ENCODE peak calls at places on chromosomes 12 and 14, in four cellular contexts. X, I, E and C are unnamed samples.

GRCh38 chr12:5022465-5023061 is 21.1 kb upstream of the KCNA5 start:
- DNase-seq in X (no peak), I (no peak), E (peak; percentile 74), C (no peak)

GRCh38 chr12:76455582-76456345 is 103.8 kb downstream of the OSBPL8 start:
- DNase-seq in X (no peak), I (no peak), E (peak; percentile 5), C (no peak)

GRCh38 chr14:92553456-92553855 is 39.9 kb downstream of the RIN3 start:
- DNase-seq in X (no peak), I (no peak), E (no peak), C (no peak)

GRCh38 chr14:88503754-88504406 is 50.9 kb downstream of the PTPN21 start:
- DNase-seq in X (no peak), I (no peak), E (no peak), C (no peak)

GRCh38 chr12:27119797-27120196 is 37.4 kb upstream of the C12orf71 start:
- DNase-seq in X (no peak), I (no peak), E (no peak), C (no peak)

GRCh38 chr12:96247567-96247962 is 53.4 kb downstream of the ELK3 start:
- DNase-seq in X (no peak), I (no peak), E (no peak), C (no peak)

GRCh38 chr12:3042826-3043225 is 34.4 kb upstream of the TSPAN9 start:
- DNase-seq in X (no peak), I (no peak), E (no peak), C (no peak)

GRCh38 chr12:10363922-10364838 is 25.7 kb downstream of the KLRK1 start:
- DNase-seq in X (no peak), I (no peak), E (no peak), C (no peak)

GRCh38 chr12:122012184-122012583 is 9.5 kb upstream of the BCL7A start:
- DNase-seq in X (no peak), I (no peak), E (no peak), C (no peak)

GRCh38 chr14:38171197-38171596 is 36.5 kb upstream of the SSTR1 start:
- DNase-seq in X (no peak), I (no peak), E (no peak), C (no peak)

GRCh38 chr12:50387972-50388478 is 8.4 kb downstream of the FAM186A start:
- DNase-seq in X (no peak), I (no peak), E (no peak), C (no peak)

GRCh38 chr14:105091335-105092123 is 26.3 kb upstream of the GPR132 start:
- DNase-seq in X (no peak), I (no peak), E (no peak), C (no peak)

GRCh38 chr12:5524116-5524768 is 92.3 kb downstream of the NTF3 start:
- DNase-seq in X (no peak), I (no peak), E (no peak), C (no peak)

GRCh38 chr12:11895421-11896064 is 175.2 kb upstream of the BCL2L14 start:
- DNase-seq in X (no peak), I (no peak), E (no peak), C (no peak)

GRCh38 chr12:64097346-64098105 is 124.6 kb downstream of the KICS2 start:
- DNase-seq in X (no peak), I (no peak), E (no peak), C (no peak)

GRCh38 chr14:100708349-100709217 is 18.1 kb upstream of the DLK1 start:
- DNase-seq in X (no peak), I (no peak), E (no peak), C (no peak)

GRCh38 chr12:100497105-100497795 is 23.6 kb downstream of the NR1H4 start:
- DNase-seq in X (no peak), I (no peak), E (no peak), C (no peak)

GRCh38 chr14:95055318-95055717 is 102.0 kb downstream of the DICER1 start:
- DNase-seq in X (no peak), I (no peak), E (no peak), C (no peak)

GRCh38 chr14:64841121-64841611 is 38.5 kb downstream of the SPTB start:
- DNase-seq in X (no peak), I (no peak), E (no peak), C (no peak)

GRCh38 chr12:93772003-93772402 is 94.8 kb downstream of the CRADD start:
- DNase-seq in X (no peak), I (no peak), E (no peak), C (no peak)

GRCh38 chr14:73973497-73973896 is 23.4 kb downstream of the COQ6 start:
- DNase-seq in X (no peak), I (no peak), E (no peak), C (no peak)

GRCh38 chr14:61891251-61891650 is 129.0 kb downstream of the SNAPC1 start:
- DNase-seq in X (no peak), I (no peak), E (no peak), C (no peak)

GRCh38 chr14:58821421-58821820 is 183.7 kb downstream of the DACT1 start:
- DNase-seq in X (no peak), I (no peak), E (no peak), C (no peak)

GRCh38 chr12:57621497-57622292 is 10.5 kb downstream of the ARHGEF25 start:
- DNase-seq in X (no peak), I (peak; percentile 33), E (peak; percentile 71), C (peak; percentile 54)

GRCh38 chr14:51666831-51667230 is 15.1 kb downstream of the FRMD6 start:
- DNase-seq in X (no peak), I (no peak), E (no peak), C (no peak)

GRCh38 chr14:60722836-60723217 is 1.3 kb downstream of the SIX4 start:
- DNase-seq in X (no peak), I (no peak), E (no peak), C (no peak)

GRCh38 chr14:55448146-55448614 is 7.8 kb upstream of the TBPL2 start:
- DNase-seq in X (no peak), I (no peak), E (no peak), C (no peak)

GRCh38 chr12:68959457-68960161 is 26.6 kb upstream of the CPM start:
- DNase-seq in X (no peak), I (no peak), E (no peak), C (no peak)

GRCh38 chr14:105349992-105350391 is 35.4 kb downstream of the PACS2 start:
- DNase-seq in X (no peak), I (no peak), E (no peak), C (no peak)

GRCh38 chr12:17028348-17028747 is 422.4 kb upstream of the LMO3 start:
- DNase-seq in X (no peak), I (no peak), E (no peak), C (no peak)

GRCh38 chr14:66330916-66331315 is 155.3 kb upstream of the CCDC196 start:
- DNase-seq in X (no peak), I (no peak), E (no peak), C (no peak)

GRCh38 chr12:124039276-124039675 is 66.3 kb downstream of the ZNF664 start:
- DNase-seq in X (no peak), I (no peak), E (no peak), C (no peak)

GRCh38 chr14:57022608-57023007 is 212.3 kb upstream of the OTX2 start:
- DNase-seq in X (no peak), I (no peak), E (no peak), C (no peak)

GRCh38 chr14:85531141-85531593 is 1.2 kb downstream of the FLRT2 start:
- DNase-seq in X (peak; percentile 33), I (no peak), E (no peak), C (no peak)

GRCh38 chr12:21992823-21993222 is 51.6 kb upstream of the ABCC9 start:
- DNase-seq in X (no peak), I (no peak), E (peak; percentile 3), C (no peak)